ENCODE peak calls at places on chromosomes 5 and 9, in four cellular contexts. One of them, this sample, is unnamed.

GRCh38 chr5:66171349-66172344 is 27.5 kb downstream of the SREK1 start:
- DNase-seq in HepG2: peak
- DNase-seq in WTC11: no peak
- DNase-seq in K562: peak
- DNase-seq in this sample: peak

GRCh38 chr9:82457281-82457680 is 468.7 kb downstream of the SPATA31D1 start:
- DNase-seq in K562: no peak
- DNase-seq in WTC11: no peak
- DNase-seq in HepG2: no peak
- DNase-seq in this sample: no peak

GRCh38 chr5:53067641-53068040 is 41.9 kb downstream of the MOCS2 start:
- DNase-seq in WTC11: no peak
- DNase-seq in HepG2: no peak
- DNase-seq in K562: no peak
- DNase-seq in this sample: no peak

GRCh38 chr5:148993283-148993936 is 69.5 kb downstream of the SH3TC2 start:
- DNase-seq in HepG2: no peak
- DNase-seq in K562: no peak
- DNase-seq in WTC11: no peak
- DNase-seq in this sample: no peak

GRCh38 chr5:171596391-171596878 is 177.0 kb downstream of the FGF18 start:
- DNase-seq in WTC11: peak
- DNase-seq in HepG2: no peak
- DNase-seq in K562: no peak
- DNase-seq in this sample: no peak

GRCh38 chr9:131728961-131729360 is 10.9 kb downstream of the RAPGEF1 start:
- DNase-seq in HepG2: no peak
- DNase-seq in K562: no peak
- DNase-seq in WTC11: no peak
- DNase-seq in this sample: no peak

GRCh38 chr5:54758038-54758437 is 227.4 kb downstream of the ESM1 start:
- DNase-seq in K562: no peak
- DNase-seq in WTC11: no peak
- DNase-seq in HepG2: no peak
- DNase-seq in this sample: no peak

GRCh38 chr5:15614679-15615078 is 114.7 kb downstream of the FBXL7 start:
- DNase-seq in HepG2: no peak
- DNase-seq in K562: no peak
- DNase-seq in WTC11: no peak
- DNase-seq in this sample: no peak

GRCh38 chr5:68290260-68290674 is 74.7 kb downstream of the PIK3R1 start:
- DNase-seq in HepG2: no peak
- DNase-seq in K562: peak
- DNase-seq in WTC11: no peak
- DNase-seq in this sample: no peak

GRCh38 chr9:115525438-115526058 is 407.6 kb upstream of the TNC start:
- DNase-seq in K562: no peak
- DNase-seq in HepG2: no peak
- DNase-seq in WTC11: no peak
- DNase-seq in this sample: no peak

GRCh38 chr5:135236187-135236835 is 162.7 kb downstream of the MACROH2A1 start:
- DNase-seq in WTC11: no peak
- DNase-seq in K562: no peak
- DNase-seq in HepG2: no peak
- DNase-seq in this sample: no peak

GRCh38 chr5:144170276-144171024 is at the start of the genes KCTD16 and YIPF5:
- DNase-seq in HepG2: peak
- DNase-seq in WTC11: peak
- DNase-seq in K562: peak
- DNase-seq in this sample: peak

GRCh38 chr5:108481355-108481931 is 99.5 kb upstream of the FBXL17 start:
- DNase-seq in K562: peak
- DNase-seq in HepG2: peak
- DNase-seq in WTC11: no peak
- DNase-seq in this sample: peak

GRCh38 chr9:135217836-135218235 is 130.4 kb downstream of the OLFM1 start:
- DNase-seq in WTC11: peak
- DNase-seq in K562: no peak
- DNase-seq in HepG2: no peak
- DNase-seq in this sample: no peak

GRCh38 chr5:127409236-127409921 is 108.1 kb upstream of the PRRC1 start:
- DNase-seq in K562: no peak
- DNase-seq in WTC11: no peak
- DNase-seq in HepG2: no peak
- DNase-seq in this sample: no peak

GRCh38 chr5:68962632-68963484 is 131.0 kb upstream of the SLC30A5 start:
- DNase-seq in WTC11: peak
- DNase-seq in HepG2: peak
- DNase-seq in K562: peak
- DNase-seq in this sample: peak

GRCh38 chr5:36055984-36056383 is 10.7 kb downstream of the UGT3A2 start:
- DNase-seq in HepG2: no peak
- DNase-seq in WTC11: no peak
- DNase-seq in K562: no peak
- DNase-seq in this sample: no peak

DNA sequence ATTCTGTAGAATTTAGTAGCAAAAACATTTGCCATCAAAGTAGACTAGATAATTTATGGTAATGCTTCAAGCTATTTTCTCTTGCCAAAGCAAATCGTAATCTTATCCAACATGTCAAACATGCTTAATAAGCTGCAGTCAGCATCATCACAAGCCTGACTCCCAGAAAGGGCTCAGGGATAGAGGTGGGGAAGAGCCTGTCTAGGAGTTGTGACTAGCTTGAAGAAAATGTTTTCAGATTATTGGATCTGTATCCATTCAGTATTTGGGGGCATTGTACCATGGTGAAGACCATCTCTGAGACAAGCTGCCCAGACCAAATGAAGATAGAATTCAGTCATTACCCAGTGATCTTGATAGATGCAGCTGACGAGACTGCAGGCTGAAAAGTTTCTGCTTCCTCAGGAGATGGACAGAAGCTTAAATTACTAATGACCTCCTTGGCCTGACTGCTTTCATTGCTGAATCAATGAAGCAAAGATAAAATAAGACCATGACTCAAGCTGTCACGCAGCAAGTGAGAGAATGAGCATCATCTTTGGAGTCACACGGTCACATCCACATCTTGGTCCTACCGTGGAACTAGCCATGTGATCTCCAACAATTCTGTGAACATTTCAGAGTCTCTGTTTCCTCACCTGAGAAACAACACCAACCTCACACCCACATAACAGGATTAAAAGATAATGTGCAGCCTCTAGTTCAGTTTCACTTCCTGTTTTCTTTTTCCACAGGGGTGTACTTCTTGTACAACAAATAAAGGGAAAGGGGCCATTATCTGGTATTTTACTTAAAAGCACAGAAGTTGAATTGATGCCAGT is 9.4 kb downstream of the ERAP2 start:
- DNase-seq in HepG2: no peak
- DNase-seq in K562: no peak
- DNase-seq in WTC11: no peak
- DNase-seq in this sample: no peak
- TF ChIP-seq SP1 in HepG2: no peak
- TF ChIP-seq SP1 in K562: no peak
- TF ChIP-seq SP1 in WTC11: no peak
- TF ChIP-seq SP1 in this sample: no peak

GRCh38 chr9:17280350-17281012 is 145.6 kb downstream of the CNTLN start:
- DNase-seq in K562: no peak
- DNase-seq in HepG2: no peak
- DNase-seq in WTC11: no peak
- DNase-seq in this sample: no peak
- TF ChIP-seq ELF4 in K562: no peak
- TF ChIP-seq ELF4 in HepG2: no peak
- TF ChIP-seq ELF4 in WTC11: no peak
- TF ChIP-seq ELF4 in this sample: no peak

DNA sequence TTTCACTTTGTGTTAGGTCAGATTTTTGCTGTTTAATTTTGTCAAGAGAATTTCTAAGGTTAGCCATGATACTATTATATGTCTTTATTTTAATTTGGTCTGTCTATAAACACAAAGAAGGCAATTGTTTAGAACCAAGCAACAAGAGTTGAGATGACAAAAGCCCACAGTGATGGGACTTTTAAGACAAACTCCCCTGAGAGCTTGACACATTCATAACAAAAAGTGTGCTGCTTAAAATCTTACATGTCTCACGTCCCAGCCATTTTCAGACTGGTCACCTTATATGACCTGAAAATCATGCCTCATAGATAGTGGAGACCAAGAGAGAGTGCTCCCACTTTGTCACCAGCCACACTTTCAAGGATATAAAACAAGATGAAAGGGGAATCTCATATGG is 21.6 kb upstream of the NNT start:
- DNase-seq in K562: no peak
- DNase-seq in WTC11: no peak
- DNase-seq in HepG2: no peak
- DNase-seq in this sample: no peak
- TF ChIP-seq SP1 in K562: no peak
- TF ChIP-seq SP1 in WTC11: no peak
- TF ChIP-seq SP1 in HepG2: no peak
- TF ChIP-seq SP1 in this sample: no peak

GRCh38 chr9:121634800-121635261 is 16.6 kb upstream of the DAB2IP start:
- DNase-seq in HepG2: peak
- DNase-seq in K562: peak
- DNase-seq in WTC11: peak
- DNase-seq in this sample: peak
- TF ChIP-seq ELF4 in HepG2: no peak
- TF ChIP-seq ELF4 in K562: no peak
- TF ChIP-seq ELF4 in WTC11: no peak
- TF ChIP-seq ELF4 in this sample: no peak

DNA sequence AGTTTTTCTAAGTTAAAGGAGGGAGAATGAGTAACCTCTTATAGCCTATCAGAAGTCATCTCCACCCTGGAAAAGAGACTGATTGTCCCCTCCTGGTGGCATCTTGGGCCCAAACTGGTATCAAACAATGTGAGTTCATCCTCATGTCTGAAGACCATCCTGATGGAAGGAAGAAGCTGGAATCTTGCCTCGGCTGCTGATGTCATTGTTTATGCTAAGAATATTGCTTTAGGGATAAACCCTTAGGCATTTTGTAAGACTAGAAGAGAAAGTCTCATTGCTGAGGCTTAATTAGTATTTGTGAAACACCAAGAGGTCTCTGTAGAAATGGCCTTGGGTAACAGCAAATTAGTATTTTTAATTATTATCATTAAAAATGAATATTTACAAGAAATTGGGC is 65.7 kb upstream of the KCNN2 start:
- DNase-seq in WTC11: no peak
- DNase-seq in K562: no peak
- DNase-seq in HepG2: no peak
- DNase-seq in this sample: no peak
- TF ChIP-seq SP1 in WTC11: no peak
- TF ChIP-seq SP1 in K562: no peak
- TF ChIP-seq SP1 in HepG2: no peak
- TF ChIP-seq SP1 in this sample: no peak

GRCh38 chr5:122559676-122560075 is 215.2 kb upstream of the SNX2 start:
- DNase-seq in HepG2: no peak
- DNase-seq in K562: no peak
- DNase-seq in WTC11: no peak
- DNase-seq in this sample: no peak
- TF ChIP-seq ELF4 in HepG2: no peak
- TF ChIP-seq ELF4 in K562: no peak
- TF ChIP-seq ELF4 in WTC11: no peak
- TF ChIP-seq ELF4 in this sample: no peak

DNA sequence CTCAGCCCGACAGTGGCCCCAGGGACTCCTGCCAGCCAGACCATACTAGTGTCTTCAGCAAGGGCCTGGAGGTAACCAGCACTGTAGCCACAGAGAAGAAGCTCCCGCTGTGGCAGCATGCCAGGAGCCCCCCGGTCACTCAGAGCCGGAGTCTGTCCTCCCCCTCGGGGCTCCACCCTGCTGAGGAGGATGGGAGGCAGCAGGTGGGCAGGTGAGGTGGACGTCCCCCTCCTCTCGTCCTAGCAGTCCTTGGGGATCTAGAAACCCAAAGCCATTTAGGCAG is 28.0 kb upstream of the LRRC14B start:
- DNase-seq in HepG2: no peak
- DNase-seq in WTC11: peak
- DNase-seq in K562: no peak
- DNase-seq in this sample: no peak
- TF ChIP-seq SP1 in HepG2: no peak
- TF ChIP-seq SP1 in WTC11: no peak
- TF ChIP-seq SP1 in K562: no peak
- TF ChIP-seq SP1 in this sample: no peak

GRCh38 chr5:100690036-100690560 is 154.9 kb downstream of the FAM174A start:
- DNase-seq in K562: no peak
- DNase-seq in HepG2: no peak
- DNase-seq in WTC11: no peak
- DNase-seq in this sample: no peak
- TF ChIP-seq ELF4 in K562: no peak
- TF ChIP-seq ELF4 in HepG2: no peak
- TF ChIP-seq ELF4 in WTC11: no peak
- TF ChIP-seq ELF4 in this sample: no peak

GRCh38 chr5:123997354-123998215 is 485.6 kb downstream of the CSNK1G3 start:
- DNase-seq in K562: no peak
- DNase-seq in HepG2: no peak
- DNase-seq in WTC11: no peak
- DNase-seq in this sample: no peak

GRCh38 chr5:124000558-124000957 is 488.6 kb downstream of the CSNK1G3 start:
- DNase-seq in K562: no peak
- DNase-seq in HepG2: no peak
- DNase-seq in WTC11: no peak
- DNase-seq in this sample: no peak

DNA sequence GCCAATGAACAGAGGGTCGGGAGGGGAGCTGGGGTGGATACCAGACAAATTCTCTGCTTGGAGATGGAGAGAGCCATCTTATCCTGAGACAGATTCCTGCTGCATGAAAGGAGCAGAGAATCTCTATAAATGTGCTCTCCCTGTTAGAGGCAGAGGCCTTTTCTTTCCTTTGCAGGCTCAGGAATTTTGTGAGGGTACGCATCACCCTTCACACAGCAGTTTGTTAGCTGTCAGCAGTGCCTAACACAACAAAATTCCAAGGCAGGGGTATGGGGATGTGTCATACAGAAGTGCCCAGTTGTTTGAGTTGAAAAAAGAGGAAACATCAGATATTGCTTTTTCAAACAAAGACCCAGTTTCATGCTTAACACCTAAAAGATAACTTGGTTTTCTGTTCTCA is 489.2 kb downstream of the CSNK1G3 start:
- DNase-seq in HepG2: no peak
- DNase-seq in K562: no peak
- DNase-seq in WTC11: no peak
- DNase-seq in this sample: no peak
- TF ChIP-seq SP1 in HepG2: no peak
- TF ChIP-seq SP1 in K562: no peak
- TF ChIP-seq SP1 in WTC11: no peak
- TF ChIP-seq SP1 in this sample: no peak

GRCh38 chr9:85536076-85536475 is 205.7 kb downstream of the AGTPBP1 start:
- DNase-seq in HepG2: no peak
- DNase-seq in WTC11: no peak
- DNase-seq in K562: no peak
- DNase-seq in this sample: no peak
- TF ChIP-seq ELF4 in HepG2: no peak
- TF ChIP-seq ELF4 in WTC11: no peak
- TF ChIP-seq ELF4 in K562: no peak
- TF ChIP-seq ELF4 in this sample: no peak

This sample was measured in HEK293T.